ENCODE peak calls at places on chromosomes 3 and 15, in six cellular contexts. S is HS-5, R is omental fat pad, Q is MV-4-11, O is adrenal gland, T is occipital lobe. Y is an unnamed sample.
A peak's percentile ranks its signal among the peaks of the same experiment; 100 is the strongest.

GRCh38 chr3:57942872-57943283 is 65.3 kb upstream of the FLNB start:
- DNase-seq in S (no peak), R (no peak), Q (peak; percentile 32), O (peak; percentile 75), T (no peak), Y (no peak)

GRCh38 chr3:17195856-17196604 is 311.3 kb downstream of the PLCL2 start:
- DNase-seq in S (no peak), R (no peak), Q (peak; percentile 89), O (no peak), T (no peak), Y (no peak)

GRCh38 chr3:12724794-12725193 is 34.3 kb downstream of the TMEM40 start:
- DNase-seq in S (no peak), R (no peak), Q (no peak), O (no peak), T (no peak), Y (no peak)

GRCh38 chr3:5162102-5162501 is 25.4 kb upstream of the EDEM1 start:
- DNase-seq in S (peak; percentile 37), R (no peak), Q (no peak), O (peak; percentile 41), T (no peak), Y (no peak)

GRCh38 chr15:65328506-65329297 is 24.2 kb downstream of the RNU5B-1 start:
- DNase-seq in S (no peak), R (no peak), Q (no peak), O (no peak), T (no peak), Y (peak; percentile 17)

GRCh38 chr15:78156653-78157052 is 7.5 kb downstream of the IDH3A start:
- DNase-seq in S (no peak), R (no peak), Q (no peak), O (no peak), T (no peak), Y (no peak)

GRCh38 chr15:67917037-67917436 is 77.2 kb upstream of the RNU6-1 start:
- DNase-seq in S (no peak), R (no peak), Q (no peak), O (peak; percentile 13), T (no peak), Y (no peak)

GRCh38 chr15:80878242-80878866 is 99.2 kb downstream of the CEMIP start:
- DNase-seq in S (no peak), R (no peak), Q (peak; percentile 65), O (no peak), T (no peak), Y (no peak)

GRCh38 chr3:171283248-171284222 is 176.7 kb downstream of the TNIK start:
- DNase-seq in S (no peak), R (no peak), Q (no peak), O (no peak), T (no peak), Y (no peak)